ENCODE peak calls at places on chromosomes 13 and 19, in ten cellular contexts. N, H, A, F, X, E, G, Y, K and B are unnamed samples.

GRCh38 chr19:58058428-58058827 is 654 bp upstream of the ZNF135 start:
- DNase-seq in N (no peak), H (no peak), A (no peak), F (no peak), X (no peak), E (no peak), G (no peak), Y (no peak), K (no peak), B (no peak)

GRCh38 chr19:49231389-49231788 is 73.8 kb downstream of the TRPM4 start:
- DNase-seq in N (no peak), H (no peak), A (no peak), F (no peak), X (no peak), E (no peak), G (no peak), Y (no peak), K (no peak), B (no peak)

GRCh38 chr13:28324181-28324789 is 170.6 kb downstream of the FLT1 start:
- DNase-seq in N (peak), H (no peak), A (peak), F (peak), X (peak), E (peak), G (peak), Y (peak), K (peak), B (no peak)

GRCh38 chr13:41457589-41458186 is 338 bp downstream of the RGCC start:
- DNase-seq in N (no peak), H (no peak), A (no peak), F (no peak), X (no peak), E (no peak), G (no peak), Y (no peak), K (no peak), B (no peak)

GRCh38 chr19:5955638-5955935 is 22.4 kb downstream of the RANBP3 start:
- DNase-seq in N (no peak), H (no peak), A (no peak), F (no peak), X (no peak), E (no peak), G (no peak), Y (no peak), K (no peak), B (no peak)

GRCh38 chr13:69683921-69684663 is 423.5 kb upstream of the ATXN8OS start:
- DNase-seq in N (no peak), H (no peak), A (no peak), F (no peak), X (no peak), E (no peak), G (no peak), Y (no peak), K (no peak), B (no peak)

GRCh38 chr19:3055741-3056453 is 6.4 kb downstream of the TLE5 start:
- DNase-seq in N (no peak), H (no peak), A (no peak), F (peak), X (no peak), E (no peak), G (peak), Y (peak), K (no peak), B (peak)

GRCh38 chr19:36041831-36042230 is 9.2 kb upstream of the CLIP3 start:
- DNase-seq in N (no peak), H (peak), A (no peak), F (no peak), X (no peak), E (no peak), G (no peak), Y (no peak), K (no peak), B (peak)

GRCh38 chr13:75514080-75515040 is 23.3 kb downstream of the COMMD6 start:
- DNase-seq in N (no peak), H (no peak), A (no peak), F (no peak), X (no peak), E (no peak), G (no peak), Y (no peak), K (no peak), B (peak)

GRCh38 chr13:28301839-28302238 is 163.5 kb downstream of the PAN3 start:
- DNase-seq in N (peak), H (no peak), A (no peak), F (no peak), X (no peak), E (no peak), G (no peak), Y (no peak), K (no peak), B (no peak)

GRCh38 chr19:46926201-46927071 is 65.6 kb downstream of the ARHGAP35 start:
- DNase-seq in N (no peak), H (no peak), A (no peak), F (no peak), X (no peak), E (no peak), G (no peak), Y (no peak), K (no peak), B (no peak)

GRCh38 chr13:113545455-113545930 is 39.1 kb upstream of the TFDP1 start:
- DNase-seq in N (no peak), H (peak), A (no peak), F (no peak), X (peak), E (no peak), G (no peak), Y (no peak), K (no peak), B (no peak)

GRCh38 chr13:113527272-113527958 is 36.9 kb upstream of the DCUN1D2 start:
- DNase-seq in N (no peak), H (no peak), A (no peak), F (no peak), X (no peak), E (no peak), G (no peak), Y (no peak), K (no peak), B (no peak)

GRCh38 chr19:13849277-13849676 is 27.7 kb upstream of the NANOS3 start:
- DNase-seq in N (no peak), H (no peak), A (no peak), F (no peak), X (no peak), E (no peak), G (no peak), Y (no peak), K (no peak), B (no peak)

GRCh38 chr19:17706750-17707181 is 12.5 kb upstream of the MAP1S start:
- DNase-seq in N (no peak), H (no peak), A (no peak), F (no peak), X (peak), E (no peak), G (no peak), Y (peak), K (no peak), B (peak)

GRCh38 chr19:54674021-54674617 is 11.3 kb downstream of the LILRB4 start:
- DNase-seq in N (peak), H (no peak), A (no peak), F (peak), X (no peak), E (no peak), G (peak), Y (peak), K (no peak), B (no peak)